ENCODE peak calls at places on chromosomes 13 and 19, in four cellular contexts. B is heart right ventricle, L is thoracic aorta, G is HepG2. D is an unnamed sample. For H3K4me1, the result is how much of the 10 kb centered on the place peaks cover.

GRCh38 chr13:94707400-94708021 is 4.8 kb downstream of the SOX21 start:
- DNase-seq in B (no peak), L (no peak), G (no peak), D (no peak)

GRCh38 chr13:35954207-35954560 is 177.0 kb downstream of the DCLK1 start:
- DNase-seq in B (no peak), L (no peak), G (no peak), D (no peak)

GRCh38 chr19:42132030-42132628 is at the start of gene POU2F2:
- DNase-seq in B (peak), L (no peak), G (no peak), D (peak)

GRCh38 chr13:113742000-113742441 is 17.0 kb upstream of the TMEM255B start:
- DNase-seq in B (no peak), L (no peak), G (peak), D (peak)

GRCh38 chr13:39148513-39148961 is 110.3 kb downstream of the NHLRC3 start:
- DNase-seq in B (no peak), L (no peak), G (no peak), D (no peak)

GRCh38 chr19:46466536-46467199 is 4.7 kb downstream of the PNMA8A start:
- DNase-seq in B (peak), L (no peak), G (no peak), D (peak)

GRCh38 chr13:46185634-46186033 is 3.7 kb upstream of the LCP1 start:
- DNase-seq in B (no peak), L (no peak), G (no peak), D (no peak)

GRCh38 chr19:55277494-55277893 is 2.4 kb downstream of the HSPBP1 start:
- DNase-seq in B (no peak), L (no peak), G (no peak), D (no peak)

GRCh38 chr13:90414691-90415596 is 932.5 kb upstream of the MIR17HG start:
- DNase-seq in B (no peak), L (no peak), G (no peak), D (no peak)

GRCh38 chr13:30396434-30397075 is 25.7 kb upstream of the UBE2L5 start:
- DNase-seq in B (no peak), L (no peak), G (no peak), D (no peak)

GRCh38 chr19:20162821-20163220 is 4.2 kb upstream of the ZNF486 start:
- DNase-seq in B (no peak), L (no peak), G (no peak), D (no peak)

GRCh38 chr19:12623361-12624031 is 12.8 kb downstream of the ZNF791 start:
- DNase-seq in B (no peak), L (no peak), G (no peak), D (no peak)

GRCh38 chr19:47778089-47778953 is at the start of gene SELENOW:
- DNase-seq in B (peak), L (no peak), G (peak), D (peak)

GRCh38 chr13:99886706-99887105 is 84.9 kb downstream of the ZIC5 start:
- DNase-seq in B (no peak), L (no peak), G (no peak), D (no peak)

GRCh38 chr13:31699650-31700049 is 39.7 kb upstream of the RXFP2 start:
- DNase-seq in B (no peak), L (no peak), G (no peak), D (no peak)

GRCh38 chr19:23409392-23410048 is 14.2 kb upstream of the ZNF91 start:
- DNase-seq in B (no peak), L (no peak), G (no peak), D (no peak)

GRCh38 chr19:4075373-4075772 is 8.7 kb upstream of the ZBTB7A start:
- DNase-seq in B (no peak), L (no peak), G (no peak), D (peak)

GRCh38 chr19:4077800-4078683 is 11.3 kb upstream of the ZBTB7A start:
- DNase-seq in B (peak), L (no peak), G (no peak), D (peak)

GRCh38 chr19:4080473-4080872 is 13.8 kb upstream of the ZBTB7A start:
- DNase-seq in B (no peak), L (no peak), G (no peak), D (no peak)

GRCh38 chr19:4081441-4082129 is 14.9 kb upstream of the ZBTB7A start:
- DNase-seq in B (no peak), L (no peak), G (no peak), D (no peak)

DNA sequence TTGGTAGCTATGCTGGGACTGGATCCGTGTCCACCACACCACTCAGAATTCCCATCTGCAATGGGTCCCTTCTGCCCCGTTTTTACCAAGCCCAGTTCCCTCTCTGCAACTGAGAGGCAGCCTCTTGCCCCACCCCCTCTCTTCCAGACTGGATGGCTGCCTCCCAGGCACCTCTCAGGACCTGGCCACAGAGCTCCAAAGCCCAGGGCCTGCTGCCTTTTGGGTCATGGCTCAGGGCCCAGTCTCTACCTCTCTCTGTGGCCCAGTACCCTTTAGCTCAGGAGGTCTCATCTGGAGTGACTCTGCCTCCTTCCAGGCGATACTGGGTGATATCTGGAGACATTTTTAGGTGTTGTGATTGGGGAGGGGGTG is 10.3 kb upstream of the ZBTB7A start:
- DNase-seq in B (no peak), L (no peak), G (no peak), D (no peak)
- H3K4me1 ChIP-seq in B (under half), L (under half), G (under half), D (under half)

DNA sequence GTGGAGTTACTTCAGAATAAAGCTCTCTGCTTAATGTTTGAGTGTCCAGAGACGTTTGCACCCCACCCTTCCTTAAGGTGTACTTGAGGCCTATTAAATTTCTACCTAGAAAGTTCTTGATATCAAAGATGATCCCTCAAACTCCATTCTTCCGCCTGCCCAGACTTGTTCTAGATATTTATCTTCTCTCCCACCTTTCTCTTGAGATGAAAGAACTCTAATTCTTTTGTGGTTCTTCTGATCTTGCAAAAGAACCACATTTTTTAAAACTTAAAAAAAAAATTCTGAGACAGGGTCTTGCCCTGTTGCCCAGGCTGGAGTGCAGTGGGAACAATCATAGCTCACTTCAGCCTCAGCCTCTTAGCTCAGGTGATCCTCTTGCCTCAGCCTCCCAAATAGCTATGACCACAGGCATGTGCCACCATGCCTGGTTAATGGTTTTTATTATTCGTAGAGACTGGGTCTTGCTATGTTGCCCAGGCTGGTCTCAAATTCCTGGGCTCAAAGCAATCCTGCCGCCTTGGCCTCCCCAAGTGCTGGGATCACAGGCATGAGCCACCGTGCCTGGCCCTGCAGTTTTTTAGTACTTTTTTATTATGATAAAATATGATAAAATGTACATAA is 94.3 kb downstream of the SIPA1L3 start:
- DNase-seq in B (no peak), L (no peak), G (no peak), D (no peak)
- H3K4me1 ChIP-seq in B (under half), L (under half), G (under half), D (under half)

DNA sequence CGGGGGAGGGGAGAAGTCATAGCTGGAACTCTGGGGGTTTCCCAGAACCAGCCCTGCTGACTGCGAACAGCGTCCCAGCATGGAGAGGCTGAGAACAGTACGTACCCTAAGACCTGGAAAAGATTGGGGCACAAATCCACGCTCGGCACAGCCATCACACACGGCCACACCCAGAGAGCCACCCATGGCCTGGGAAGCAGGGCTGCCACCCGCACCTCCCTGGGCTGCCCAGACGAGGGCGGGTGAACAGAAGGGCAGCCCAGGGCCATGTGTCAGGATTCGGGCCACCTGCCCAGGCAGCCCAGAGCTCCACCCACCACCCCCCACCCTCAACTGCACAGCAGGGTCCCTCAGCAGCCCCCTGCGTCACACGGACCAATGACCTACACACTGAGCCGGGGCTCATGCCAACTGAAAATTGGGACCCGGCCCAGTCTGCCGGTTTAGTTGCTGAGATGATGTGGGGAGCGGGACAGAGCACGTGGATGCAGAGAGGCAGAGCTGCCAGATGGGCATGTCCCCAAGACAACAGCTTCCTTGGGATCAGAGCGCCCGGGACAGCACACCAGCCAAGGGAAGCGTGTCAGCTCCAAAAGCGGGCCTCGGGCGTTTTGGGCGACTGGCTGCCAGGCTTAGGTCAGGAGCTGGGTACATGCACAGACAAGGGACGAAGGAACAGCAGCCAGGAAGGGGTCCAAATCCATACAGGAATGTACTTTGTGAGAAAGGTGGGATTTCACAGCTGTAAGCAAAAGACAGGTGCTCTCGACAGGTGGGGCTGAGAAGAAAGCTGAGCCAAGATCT is 8.4 kb downstream of the UBXN6 start:
- DNase-seq in B (peak), L (no peak), G (no peak), D (no peak)
- H3K4me1 ChIP-seq in B (under half), L (under half), G (under half), D (under half)

DNA sequence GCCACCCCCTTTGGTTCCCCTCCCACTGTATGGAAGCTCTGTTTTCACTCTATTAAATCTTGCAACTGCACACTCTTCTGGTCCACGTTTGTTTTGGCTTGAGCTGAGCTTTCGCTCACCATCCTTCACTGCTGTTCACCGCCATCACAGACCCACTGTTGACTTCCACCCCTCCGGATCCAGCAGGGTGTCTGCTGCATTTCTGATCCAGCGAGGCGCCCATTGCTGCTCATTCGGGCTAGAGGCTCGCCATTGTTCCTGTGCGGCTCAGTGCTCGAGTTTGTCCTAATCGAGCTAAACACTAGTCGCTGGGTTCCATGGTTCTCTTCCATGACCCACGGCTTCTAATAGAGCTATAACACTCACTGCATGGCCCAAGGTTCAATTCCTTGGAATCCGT is 42.7 kb downstream of the ACTN4 start:
- DNase-seq in B (no peak), L (no peak), G (no peak), D (no peak)
- H3K4me1 ChIP-seq in B (half or more), L (half or more), G (half or more), D (half or more)

GRCh38 chr19:17618281-17618903 is 62.9 kb downstream of the COLGALT1 start:
- DNase-seq in B (no peak), L (no peak), G (no peak), D (no peak)
- H3K4me1 ChIP-seq in B (under half), L (under half), G (under half), D (under half)

DNA sequence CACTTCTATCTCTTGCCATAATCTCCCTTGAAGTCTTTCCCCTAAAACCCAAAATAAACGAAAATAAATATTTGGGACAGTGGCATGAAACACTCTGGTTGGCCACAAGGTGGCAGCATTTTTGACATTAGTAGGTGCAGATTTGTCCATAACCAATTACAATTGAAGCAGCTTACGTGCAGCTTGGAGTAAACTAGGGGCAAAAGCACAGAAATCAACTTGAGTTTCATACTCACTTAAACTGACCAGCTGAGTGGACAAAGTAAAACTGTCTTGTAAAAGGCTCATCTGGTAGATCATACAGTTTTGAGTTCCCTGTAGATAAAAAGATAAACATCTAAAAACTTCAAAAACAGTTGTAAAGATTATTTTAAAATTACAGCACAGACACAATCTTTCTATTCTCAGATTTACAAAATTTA is 18.8 kb downstream of the PDCD5 start:
- DNase-seq in B (no peak), L (no peak), G (peak), D (no peak)
- H3K4me1 ChIP-seq in B (under half), L (under half), G (under half), D (under half)

GRCh38 chr13:44573790-44574465 is 2.2 kb downstream of the TSC22D1 start:
- DNase-seq in B (no peak), L (no peak), G (peak), D (no peak)
- H3K4me1 ChIP-seq in B (under half), L (under half), G (under half), D (under half)